ENCODE peak calls at places on chromosomes 7 and 10, in seven cellular contexts. One of them, this sample, is unnamed.

GRCh38 chr10:6912424-6912823 is 332.3 kb upstream of the PRKCQ start:
- DNase-seq in HFFc6: peak
- DNase-seq in NB4: peak
- DNase-seq in mesenchymal stem cell: peak
- DNase-seq in neural progenitor cell: no peak
- DNase-seq in NCI-H1694 treated with DMSO at 0.1 percent for 48 hours: no peak
- DNase-seq in substantia nigra: no peak
- DNase-seq in this sample: no peak

GRCh38 chr10:99917963-99918825 is 91.6 kb downstream of the DNMBP start:
- DNase-seq in NB4: no peak
- DNase-seq in mesenchymal stem cell: peak
- DNase-seq in HFFc6: peak
- DNase-seq in neural progenitor cell: peak
- DNase-seq in substantia nigra: peak
- DNase-seq in NCI-H1694 treated with DMSO at 0.1 percent for 48 hours: no peak
- DNase-seq in this sample: no peak

GRCh38 chr7:105284014-105284413 is 104.7 kb downstream of the SRPK2 start:
- DNase-seq in mesenchymal stem cell: no peak
- DNase-seq in neural progenitor cell: no peak
- DNase-seq in NB4: no peak
- DNase-seq in substantia nigra: no peak
- DNase-seq in HFFc6: no peak
- DNase-seq in NCI-H1694 treated with DMSO at 0.1 percent for 48 hours: no peak
- DNase-seq in this sample: no peak

GRCh38 chr10:45000764-45001381 is at the start of gene ZNF22:
- DNase-seq in HFFc6: peak
- DNase-seq in neural progenitor cell: peak
- DNase-seq in NB4: peak
- DNase-seq in NCI-H1694 treated with DMSO at 0.1 percent for 48 hours: no peak
- DNase-seq in mesenchymal stem cell: peak
- DNase-seq in substantia nigra: peak
- DNase-seq in this sample: no peak

GRCh38 chr7:108012499-108013430 is 9.8 kb upstream of the LAMB1 start:
- DNase-seq in NB4: peak
- DNase-seq in HFFc6: no peak
- DNase-seq in substantia nigra: no peak
- DNase-seq in mesenchymal stem cell: no peak
- DNase-seq in neural progenitor cell: no peak
- DNase-seq in NCI-H1694 treated with DMSO at 0.1 percent for 48 hours: no peak
- DNase-seq in this sample: no peak

GRCh38 chr10:80769700-80770160 is 232.0 kb downstream of the SH2D4B start:
- DNase-seq in NCI-H1694 treated with DMSO at 0.1 percent for 48 hours: no peak
- DNase-seq in HFFc6: no peak
- DNase-seq in substantia nigra: no peak
- DNase-seq in mesenchymal stem cell: no peak
- DNase-seq in neural progenitor cell: no peak
- DNase-seq in NB4: no peak
- DNase-seq in this sample: no peak

GRCh38 chr10:73576178-73576889 is 14.8 kb downstream of the USP54 start:
- DNase-seq in NB4: peak
- DNase-seq in mesenchymal stem cell: peak
- DNase-seq in NCI-H1694 treated with DMSO at 0.1 percent for 48 hours: no peak
- DNase-seq in HFFc6: peak
- DNase-seq in neural progenitor cell: no peak
- DNase-seq in substantia nigra: no peak
- DNase-seq in this sample: no peak

GRCh38 chr7:106731207-106731606 is 70.2 kb upstream of the CCDC71L start:
- DNase-seq in NCI-H1694 treated with DMSO at 0.1 percent for 48 hours: no peak
- DNase-seq in neural progenitor cell: no peak
- DNase-seq in substantia nigra: no peak
- DNase-seq in HFFc6: no peak
- DNase-seq in mesenchymal stem cell: peak
- DNase-seq in NB4: peak
- DNase-seq in this sample: peak

GRCh38 chr10:28012990-28013389 is 14.1 kb upstream of the ODAD2 start:
- DNase-seq in neural progenitor cell: no peak
- DNase-seq in NB4: no peak
- DNase-seq in HFFc6: no peak
- DNase-seq in NCI-H1694 treated with DMSO at 0.1 percent for 48 hours: no peak
- DNase-seq in substantia nigra: no peak
- DNase-seq in mesenchymal stem cell: no peak
- DNase-seq in this sample: no peak

GRCh38 chr7:7795736-7796135 is 77.3 kb upstream of the RPA3 start:
- DNase-seq in HFFc6: peak
- DNase-seq in NCI-H1694 treated with DMSO at 0.1 percent for 48 hours: no peak
- DNase-seq in substantia nigra: no peak
- DNase-seq in neural progenitor cell: no peak
- DNase-seq in NB4: peak
- DNase-seq in mesenchymal stem cell: peak
- DNase-seq in this sample: no peak

This sample was measured in GM12864.